ENCODE peak calls at places on chromosomes 5 and 9, in eight cellular contexts. One of them, this sample, is unnamed.

GRCh38 chr9:131610231-131610761 is 65.0 kb downstream of the PRRT1B start:
- DNase-seq in fibroblast of mammary gland: peak
- DNase-seq in CD4-positive, alpha-beta T cell: no peak
- DNase-seq in cardiac fibroblast: peak
- DNase-seq in spleen: no peak
- DNase-seq in Calu3: no peak
- DNase-seq in GM12865: no peak
- DNase-seq in adrenal gland: no peak
- DNase-seq in this sample: no peak

GRCh38 chr9:126614088-126614454 is 343 bp downstream of the LMX1B start:
- DNase-seq in cardiac fibroblast: no peak
- DNase-seq in adrenal gland: no peak
- DNase-seq in GM12865: no peak
- DNase-seq in spleen: no peak
- DNase-seq in fibroblast of mammary gland: no peak
- DNase-seq in Calu3: peak
- DNase-seq in CD4-positive, alpha-beta T cell: no peak
- DNase-seq in this sample: no peak

GRCh38 chr5:33032161-33033085 is 321.3 kb downstream of the NPR3 start:
- DNase-seq in Calu3: no peak
- DNase-seq in CD4-positive, alpha-beta T cell: no peak
- DNase-seq in GM12865: no peak
- DNase-seq in adrenal gland: no peak
- DNase-seq in fibroblast of mammary gland: peak
- DNase-seq in cardiac fibroblast: peak
- DNase-seq in spleen: no peak
- DNase-seq in this sample: no peak

GRCh38 chr9:38363589-38363925 is 28.9 kb upstream of the ALDH1B1 start:
- DNase-seq in fibroblast of mammary gland: no peak
- DNase-seq in adrenal gland: no peak
- DNase-seq in cardiac fibroblast: no peak
- DNase-seq in Calu3: no peak
- DNase-seq in spleen: no peak
- DNase-seq in CD4-positive, alpha-beta T cell: no peak
- DNase-seq in GM12865: no peak
- DNase-seq in this sample: no peak

GRCh38 chr9:94772654-94773303 is 46.3 kb downstream of the AOPEP start:
- DNase-seq in fibroblast of mammary gland: peak
- DNase-seq in cardiac fibroblast: no peak
- DNase-seq in CD4-positive, alpha-beta T cell: no peak
- DNase-seq in adrenal gland: no peak
- DNase-seq in GM12865: no peak
- DNase-seq in spleen: no peak
- DNase-seq in Calu3: no peak
- DNase-seq in this sample: no peak

GRCh38 chr5:159156839-159157238 is 52.5 kb downstream of the RNF145 start:
- DNase-seq in GM12865: peak
- DNase-seq in spleen: no peak
- DNase-seq in adrenal gland: peak
- DNase-seq in Calu3: peak
- DNase-seq in cardiac fibroblast: peak
- DNase-seq in fibroblast of mammary gland: peak
- DNase-seq in CD4-positive, alpha-beta T cell: no peak
- DNase-seq in this sample: peak

GRCh38 chr5:109857405-109858031 is 167.8 kb downstream of the MAN2A1 start:
- DNase-seq in fibroblast of mammary gland: no peak
- DNase-seq in cardiac fibroblast: no peak
- DNase-seq in Calu3: no peak
- DNase-seq in GM12865: no peak
- DNase-seq in spleen: no peak
- DNase-seq in CD4-positive, alpha-beta T cell: no peak
- DNase-seq in adrenal gland: no peak
- DNase-seq in this sample: peak

GRCh38 chr9:134041649-134041962 is 16.3 kb downstream of the BRD3OS start:
- DNase-seq in fibroblast of mammary gland: no peak
- DNase-seq in cardiac fibroblast: no peak
- DNase-seq in CD4-positive, alpha-beta T cell: no peak
- DNase-seq in adrenal gland: no peak
- DNase-seq in Calu3: no peak
- DNase-seq in GM12865: no peak
- DNase-seq in spleen: no peak
- DNase-seq in this sample: no peak

GRCh38 chr5:7422719-7423118 is 26.8 kb downstream of the ADCY2 start:
- DNase-seq in GM12865: no peak
- DNase-seq in spleen: no peak
- DNase-seq in adrenal gland: no peak
- DNase-seq in Calu3: no peak
- DNase-seq in fibroblast of mammary gland: no peak
- DNase-seq in CD4-positive, alpha-beta T cell: no peak
- DNase-seq in cardiac fibroblast: no peak
- DNase-seq in this sample: no peak

GRCh38 chr9:125650271-125650737 is 56.7 kb downstream of the MAPKAP1 start:
- DNase-seq in adrenal gland: no peak
- DNase-seq in CD4-positive, alpha-beta T cell: no peak
- DNase-seq in fibroblast of mammary gland: peak
- DNase-seq in Calu3: no peak
- DNase-seq in cardiac fibroblast: peak
- DNase-seq in GM12865: peak
- DNase-seq in spleen: no peak
- DNase-seq in this sample: peak

GRCh38 chr9:36924071-36924470 is 110.0 kb downstream of the PAX5 start:
- DNase-seq in GM12865: peak
- DNase-seq in adrenal gland: no peak
- DNase-seq in spleen: no peak
- DNase-seq in fibroblast of mammary gland: peak
- DNase-seq in Calu3: peak
- DNase-seq in cardiac fibroblast: peak
- DNase-seq in CD4-positive, alpha-beta T cell: no peak
- DNase-seq in this sample: peak

GRCh38 chr9:98726735-98727134 is 18.0 kb upstream of the GABBR2 start:
- DNase-seq in adrenal gland: peak
- DNase-seq in fibroblast of mammary gland: peak
- DNase-seq in CD4-positive, alpha-beta T cell: no peak
- DNase-seq in Calu3: no peak
- DNase-seq in GM12865: no peak
- DNase-seq in cardiac fibroblast: peak
- DNase-seq in spleen: no peak
- DNase-seq in this sample: no peak

GRCh38 chr5:140877262-140877581 is 2.1 kb downstream of the PCDHA12 start:
- DNase-seq in adrenal gland: no peak
- DNase-seq in cardiac fibroblast: no peak
- DNase-seq in Calu3: no peak
- DNase-seq in CD4-positive, alpha-beta T cell: no peak
- DNase-seq in GM12865: no peak
- DNase-seq in fibroblast of mammary gland: no peak
- DNase-seq in spleen: peak
- DNase-seq in this sample: no peak

GRCh38 chr5:41793156-41793770 is 77.0 kb downstream of the OXCT1 start:
- DNase-seq in GM12865: no peak
- DNase-seq in spleen: no peak
- DNase-seq in CD4-positive, alpha-beta T cell: no peak
- DNase-seq in adrenal gland: no peak
- DNase-seq in fibroblast of mammary gland: peak
- DNase-seq in cardiac fibroblast: peak
- DNase-seq in Calu3: no peak
- DNase-seq in this sample: no peak

GRCh38 chr9:127887792-127888191 is 10.3 kb upstream of the AK1 start:
- DNase-seq in adrenal gland: no peak
- DNase-seq in cardiac fibroblast: no peak
- DNase-seq in Calu3: no peak
- DNase-seq in GM12865: peak
- DNase-seq in fibroblast of mammary gland: no peak
- DNase-seq in CD4-positive, alpha-beta T cell: no peak
- DNase-seq in spleen: no peak
- DNase-seq in this sample: no peak

GRCh38 chr9:21523021-21524014 is 41.2 kb upstream of the IFNE start:
- DNase-seq in spleen: no peak
- DNase-seq in Calu3: no peak
- DNase-seq in fibroblast of mammary gland: no peak
- DNase-seq in GM12865: no peak
- DNase-seq in CD4-positive, alpha-beta T cell: no peak
- DNase-seq in adrenal gland: no peak
- DNase-seq in cardiac fibroblast: no peak
- DNase-seq in this sample: no peak

GRCh38 chr5:111691914-111692313 is 65.1 kb downstream of the NREP start:
- DNase-seq in spleen: no peak
- DNase-seq in CD4-positive, alpha-beta T cell: no peak
- DNase-seq in Calu3: no peak
- DNase-seq in cardiac fibroblast: no peak
- DNase-seq in GM12865: no peak
- DNase-seq in fibroblast of mammary gland: peak
- DNase-seq in adrenal gland: no peak
- DNase-seq in this sample: no peak

GRCh38 chr9:5389109-5389732 is 48.5 kb downstream of the PLGRKT start:
- DNase-seq in cardiac fibroblast: peak
- DNase-seq in Calu3: no peak
- DNase-seq in adrenal gland: no peak
- DNase-seq in GM12865: peak
- DNase-seq in fibroblast of mammary gland: peak
- DNase-seq in CD4-positive, alpha-beta T cell: no peak
- DNase-seq in spleen: no peak
- DNase-seq in this sample: peak

GRCh38 chr5:102600964-102601363 is 102.2 kb upstream of the SLCO6A1 start:
- DNase-seq in spleen: no peak
- DNase-seq in CD4-positive, alpha-beta T cell: no peak
- DNase-seq in fibroblast of mammary gland: peak
- DNase-seq in adrenal gland: peak
- DNase-seq in GM12865: no peak
- DNase-seq in Calu3: no peak
- DNase-seq in cardiac fibroblast: peak
- DNase-seq in this sample: no peak

GRCh38 chr5:80216753-80217596 is 38.9 kb downstream of the SERINC5 start:
- DNase-seq in spleen: no peak
- DNase-seq in adrenal gland: peak
- DNase-seq in fibroblast of mammary gland: no peak
- DNase-seq in CD4-positive, alpha-beta T cell: no peak
- DNase-seq in Calu3: no peak
- DNase-seq in GM12865: no peak
- DNase-seq in cardiac fibroblast: no peak
- DNase-seq in this sample: peak

GRCh38 chr5:59757442-59757841 is 136.1 kb downstream of the PDE4D start:
- DNase-seq in CD4-positive, alpha-beta T cell: no peak
- DNase-seq in spleen: no peak
- DNase-seq in fibroblast of mammary gland: peak
- DNase-seq in GM12865: no peak
- DNase-seq in Calu3: peak
- DNase-seq in cardiac fibroblast: peak
- DNase-seq in adrenal gland: no peak
- DNase-seq in this sample: no peak

GRCh38 chr9:133708770-133709611 is 29.2 kb downstream of the SARDH start:
- DNase-seq in fibroblast of mammary gland: no peak
- DNase-seq in spleen: peak
- DNase-seq in cardiac fibroblast: no peak
- DNase-seq in adrenal gland: peak
- DNase-seq in GM12865: peak
- DNase-seq in Calu3: no peak
- DNase-seq in CD4-positive, alpha-beta T cell: peak
- DNase-seq in this sample: peak

GRCh38 chr5:171577940-171578856 is 158.8 kb downstream of the FGF18 start:
- DNase-seq in GM12865: no peak
- DNase-seq in cardiac fibroblast: no peak
- DNase-seq in CD4-positive, alpha-beta T cell: no peak
- DNase-seq in fibroblast of mammary gland: peak
- DNase-seq in spleen: no peak
- DNase-seq in Calu3: no peak
- DNase-seq in adrenal gland: no peak
- DNase-seq in this sample: no peak

GRCh38 chr5:138752341-138752950 is 779 bp upstream of the CTNNA1 start:
- DNase-seq in GM12865: no peak
- DNase-seq in cardiac fibroblast: no peak
- DNase-seq in spleen: no peak
- DNase-seq in adrenal gland: peak
- DNase-seq in CD4-positive, alpha-beta T cell: no peak
- DNase-seq in Calu3: peak
- DNase-seq in fibroblast of mammary gland: no peak
- DNase-seq in this sample: no peak
- TF ChIP-seq CTCF in GM12865: no peak
- TF ChIP-seq CTCF in cardiac fibroblast: no peak
- TF ChIP-seq CTCF in spleen: no peak
- TF ChIP-seq CTCF in adrenal gland: no peak
- TF ChIP-seq CTCF in CD4-positive, alpha-beta T cell: no peak
- TF ChIP-seq CTCF in Calu3: peak
- TF ChIP-seq CTCF in fibroblast of mammary gland: no peak
- TF ChIP-seq CTCF in this sample: no peak

GRCh38 chr5:173709761-173710160 is 93.3 kb upstream of the BOD1 start:
- DNase-seq in fibroblast of mammary gland: no peak
- DNase-seq in adrenal gland: no peak
- DNase-seq in CD4-positive, alpha-beta T cell: no peak
- DNase-seq in GM12865: no peak
- DNase-seq in Calu3: no peak
- DNase-seq in spleen: no peak
- DNase-seq in cardiac fibroblast: no peak
- DNase-seq in this sample: no peak
- TF ChIP-seq CTCF in fibroblast of mammary gland: no peak
- TF ChIP-seq CTCF in adrenal gland: no peak
- TF ChIP-seq CTCF in CD4-positive, alpha-beta T cell: no peak
- TF ChIP-seq CTCF in GM12865: no peak
- TF ChIP-seq CTCF in Calu3: no peak
- TF ChIP-seq CTCF in spleen: no peak
- TF ChIP-seq CTCF in cardiac fibroblast: no peak
- TF ChIP-seq CTCF in this sample: no peak

GRCh38 chr5:133978943-133979342 is 10.5 kb upstream of the C5orf15 start:
- DNase-seq in spleen: no peak
- DNase-seq in fibroblast of mammary gland: no peak
- DNase-seq in GM12865: no peak
- DNase-seq in cardiac fibroblast: no peak
- DNase-seq in CD4-positive, alpha-beta T cell: no peak
- DNase-seq in adrenal gland: no peak
- DNase-seq in Calu3: no peak
- DNase-seq in this sample: no peak
- TF ChIP-seq CTCF in spleen: no peak
- TF ChIP-seq CTCF in fibroblast of mammary gland: no peak
- TF ChIP-seq CTCF in GM12865: no peak
- TF ChIP-seq CTCF in cardiac fibroblast: no peak
- TF ChIP-seq CTCF in CD4-positive, alpha-beta T cell: no peak
- TF ChIP-seq CTCF in adrenal gland: no peak
- TF ChIP-seq CTCF in Calu3: no peak
- TF ChIP-seq CTCF in this sample: no peak

DNA sequence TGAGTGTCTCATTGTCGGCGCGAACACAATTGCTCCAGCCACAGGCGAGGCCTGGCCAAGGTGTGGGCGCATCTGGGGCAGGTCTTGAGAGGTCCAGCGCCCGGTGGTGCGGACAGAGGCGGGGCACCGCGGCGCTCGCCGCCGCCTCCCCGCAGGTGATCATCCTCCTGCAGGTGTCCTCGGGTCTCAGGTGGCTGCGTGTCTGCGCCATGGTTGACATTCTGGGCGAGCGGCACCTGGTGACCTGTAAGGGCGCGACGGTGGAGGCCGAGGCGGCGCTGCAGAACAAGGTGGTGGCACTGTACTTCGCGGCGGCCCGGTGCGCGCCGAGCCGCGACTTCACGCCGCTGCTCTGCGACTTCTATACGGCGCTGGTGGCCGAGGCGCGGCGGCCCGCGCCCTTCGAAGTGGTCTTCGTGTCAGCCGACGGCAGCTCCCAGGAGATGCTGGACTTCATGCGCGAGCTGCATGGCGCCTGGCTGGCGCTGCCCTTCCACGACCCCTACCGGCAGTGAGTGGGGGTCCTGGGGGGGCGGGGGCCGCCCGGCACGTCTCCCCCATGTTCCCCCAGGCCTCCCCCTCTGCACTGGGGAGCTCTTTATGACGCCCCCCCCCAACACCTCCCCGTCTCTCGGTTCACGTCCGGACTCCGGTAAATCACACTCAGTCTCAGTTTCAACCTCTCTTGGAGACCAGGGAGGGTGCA is 401 bp downstream of the NXNL2 start:
- DNase-seq in adrenal gland: no peak
- DNase-seq in spleen: peak
- DNase-seq in cardiac fibroblast: no peak
- DNase-seq in CD4-positive, alpha-beta T cell: no peak
- DNase-seq in fibroblast of mammary gland: no peak
- DNase-seq in Calu3: peak
- DNase-seq in GM12865: no peak
- DNase-seq in this sample: peak
- TF ChIP-seq CTCF in adrenal gland: no peak
- TF ChIP-seq CTCF in spleen: no peak
- TF ChIP-seq CTCF in cardiac fibroblast: no peak
- TF ChIP-seq CTCF in CD4-positive, alpha-beta T cell: no peak
- TF ChIP-seq CTCF in fibroblast of mammary gland: no peak
- TF ChIP-seq CTCF in Calu3: no peak
- TF ChIP-seq CTCF in GM12865: no peak
- TF ChIP-seq CTCF in this sample: no peak

This sample was measured in activated CD8-positive, alpha-beta T cell treated with anti-CD3 and anti-CD28 coated beads for 36 hours.